ENCODE peak calls at places on chromosomes 5 and 9, in five cellular contexts. Y, J, V, W and A are unnamed samples. For H3K27me3, the result is how much of the 10 kb centered on the place peaks cover.

GRCh38 chr5:88674262-88675158 is 208.5 kb downstream of the MEF2C start:
- DNase-seq in J (no peak), V (peak), W (no peak), Y (no peak), A (no peak)

GRCh38 chr5:84274585-84275468 is 109.9 kb downstream of the EDIL3 start:
- DNase-seq in J (peak), W (peak), Y (no peak), V (peak), A (no peak)

GRCh38 chr5:17359451-17359965 is 138.5 kb upstream of the TAF11L2 start:
- DNase-seq in J (no peak), W (peak), V (no peak), Y (no peak), A (no peak)

GRCh38 chr5:90598300-90598699 is 39.7 kb downstream of the ADGRV1 start:
- DNase-seq in V (no peak), W (no peak), Y (no peak), J (no peak), A (no peak)

GRCh38 chr9:5596173-5596572 is 32.7 kb upstream of the RIC1 start:
- DNase-seq in Y (no peak), V (no peak), J (no peak), W (no peak), A (no peak)

GRCh38 chr9:86034863-86035734 is 64.3 kb downstream of the GOLM1 start:
- DNase-seq in V (peak), J (peak), Y (peak), W (peak), A (no peak)

GRCh38 chr5:52895070-52895469 is 94.1 kb upstream of the ITGA2 start:
- DNase-seq in W (no peak), Y (no peak), J (no peak), V (peak), A (no peak)

GRCh38 chr5:141637693-141638419 is 1.1 kb downstream of the RELL2 start:
- DNase-seq in V (peak), Y (peak), J (peak), W (peak), A (peak)

GRCh38 chr5:136246122-136246521 is 53.2 kb upstream of the SMIM32 start:
- DNase-seq in J (no peak), Y (no peak), W (no peak), V (no peak), A (no peak)

GRCh38 chr9:130242270-130243014 is 23.1 kb upstream of the HMCN2 start:
- DNase-seq in W (no peak), J (no peak), Y (no peak), V (peak), A (no peak)

GRCh38 chr9:95091574-95091970 is 225.9 kb downstream of the FANCC start:
- DNase-seq in J (no peak), V (no peak), W (peak), Y (no peak), A (no peak)

GRCh38 chr9:92534199-92535159 is 1.3 kb downstream of the ECM2 start:
- DNase-seq in V (no peak), Y (no peak), J (no peak), W (peak), A (no peak)

GRCh38 chr9:86322973-86323644 is 31.1 kb downstream of the TUT7 start:
- DNase-seq in J (no peak), V (no peak), W (peak), Y (no peak), A (no peak)

GRCh38 chr5:116947691-116948528 is 373.3 kb upstream of the SEMA6A start:
- DNase-seq in W (no peak), V (peak), Y (peak), J (peak), A (no peak)

GRCh38 chr5:591746-592145 is 20.4 kb upstream of the CEP72 start:
- DNase-seq in J (no peak), Y (no peak), W (no peak), V (no peak), A (no peak)

DNA sequence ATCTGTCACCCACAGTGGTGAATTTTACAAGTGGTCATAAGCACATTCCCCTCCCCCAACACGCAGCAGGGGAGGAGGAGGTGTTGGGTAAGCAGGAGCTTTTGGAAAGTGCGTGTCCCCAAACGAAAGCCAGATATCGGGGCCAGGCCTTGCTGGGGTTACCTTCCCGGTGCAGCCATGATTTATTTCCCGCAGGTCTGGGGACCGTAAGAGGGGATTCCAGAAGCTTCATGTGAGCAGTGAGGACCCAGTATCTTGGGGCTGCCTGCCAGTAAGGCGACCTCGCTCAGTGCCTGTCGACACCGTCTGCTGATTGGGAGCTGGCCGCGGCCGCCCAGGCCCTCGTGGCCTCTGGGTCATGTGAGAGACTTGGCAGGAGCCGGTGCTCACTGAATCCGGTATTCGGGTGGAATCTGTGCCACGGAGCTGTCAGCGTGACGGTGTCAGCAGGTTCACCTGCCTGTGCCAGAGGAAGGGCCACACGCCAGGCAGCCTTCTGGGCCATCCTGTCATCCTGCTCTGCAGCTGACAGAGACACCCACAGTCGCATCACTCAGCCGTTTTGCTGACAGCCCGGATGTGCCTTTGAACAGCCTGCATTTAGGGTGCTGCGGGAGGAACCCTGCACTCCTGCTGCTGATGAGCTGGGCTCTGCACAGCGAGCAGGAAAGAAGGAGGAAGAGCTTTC is 37.3 kb downstream of the SEC61B start:
- DNase-seq in V (peak), W (no peak), Y (peak), J (peak), A (no peak)
- H3K27ac ChIP-seq in V (peak), W (no peak), Y (no peak), J (peak), A (peak)

GRCh38 chr9:134328341-134328840 is 2.1 kb downstream of the RXRA start:
- DNase-seq in J (peak), Y (no peak), W (peak), V (peak), A (no peak)

GRCh38 chr9:134325813-134326753 is at the start of gene RXRA:
- DNase-seq in W (peak), J (peak), V (peak), Y (peak), A (no peak)

GRCh38 chr9:134328841-134329575 is 2.8 kb downstream of the RXRA start:
- DNase-seq in W (no peak), Y (no peak), V (peak), J (peak), A (no peak)

GRCh38 chr9:134326754-134327526 is 685 bp downstream of the RXRA start:
- DNase-seq in V (peak), J (no peak), Y (peak), W (peak), A (no peak)

DNA sequence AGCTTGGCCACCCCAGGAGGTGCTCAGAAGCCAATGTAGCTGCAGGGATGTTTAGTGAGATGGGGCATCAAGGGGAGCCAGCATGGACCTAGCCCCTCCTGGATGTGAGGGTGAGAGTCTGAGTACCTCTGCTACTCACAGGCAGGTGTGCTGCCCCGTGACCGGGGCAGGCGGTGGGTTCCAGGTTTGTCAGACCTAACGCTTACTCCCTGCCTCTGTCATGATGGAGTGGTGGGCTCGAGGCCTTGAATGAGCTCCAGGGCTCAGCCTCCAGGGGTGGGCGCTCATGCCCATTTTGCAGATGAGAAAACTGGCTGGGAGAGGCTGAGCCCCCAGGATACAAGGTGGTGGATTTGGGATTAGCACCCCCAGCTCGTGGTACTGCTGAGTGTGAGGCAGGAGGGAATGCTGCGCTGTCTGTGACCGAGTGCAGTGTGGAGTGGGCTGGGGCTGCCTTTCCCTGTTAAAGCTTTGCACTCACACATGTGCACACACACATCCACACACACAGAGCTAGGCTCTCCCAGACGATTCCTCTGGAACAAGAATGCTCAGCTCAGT is 1.5 kb downstream of the RXRA start:
- DNase-seq in Y (no peak), J (no peak), V (peak), W (no peak), A (no peak)
- TF ChIP-seq POLR2A in Y (no peak), J (no peak), V (no peak), W (no peak), A (no peak)

GRCh38 chr5:73379435-73379834 is 69.1 kb downstream of the FOXD1 start:
- DNase-seq in W (no peak), V (no peak), J (no peak), Y (no peak), A (no peak)

GRCh38 chr5:73381587-73382411 is 66.8 kb downstream of the FOXD1 start:
- DNase-seq in Y (no peak), W (no peak), J (no peak), V (no peak), A (no peak)

GRCh38 chr5:73378765-73379164 is 69.8 kb downstream of the FOXD1 start:
- DNase-seq in Y (no peak), W (no peak), V (no peak), J (no peak), A (no peak)

GRCh38 chr5:73380710-73381586 is 67.6 kb downstream of the FOXD1 start:
- DNase-seq in Y (no peak), W (no peak), J (no peak), V (no peak), A (no peak)

GRCh38 chr5:73380052-73380451 is 68.5 kb downstream of the FOXD1 start:
- DNase-seq in W (no peak), J (no peak), Y (no peak), V (no peak), A (no peak)
- H3K27me3 ChIP-seq in W (under half), J (half or more), Y (under half), V (half or more), A (under half)

DNA sequence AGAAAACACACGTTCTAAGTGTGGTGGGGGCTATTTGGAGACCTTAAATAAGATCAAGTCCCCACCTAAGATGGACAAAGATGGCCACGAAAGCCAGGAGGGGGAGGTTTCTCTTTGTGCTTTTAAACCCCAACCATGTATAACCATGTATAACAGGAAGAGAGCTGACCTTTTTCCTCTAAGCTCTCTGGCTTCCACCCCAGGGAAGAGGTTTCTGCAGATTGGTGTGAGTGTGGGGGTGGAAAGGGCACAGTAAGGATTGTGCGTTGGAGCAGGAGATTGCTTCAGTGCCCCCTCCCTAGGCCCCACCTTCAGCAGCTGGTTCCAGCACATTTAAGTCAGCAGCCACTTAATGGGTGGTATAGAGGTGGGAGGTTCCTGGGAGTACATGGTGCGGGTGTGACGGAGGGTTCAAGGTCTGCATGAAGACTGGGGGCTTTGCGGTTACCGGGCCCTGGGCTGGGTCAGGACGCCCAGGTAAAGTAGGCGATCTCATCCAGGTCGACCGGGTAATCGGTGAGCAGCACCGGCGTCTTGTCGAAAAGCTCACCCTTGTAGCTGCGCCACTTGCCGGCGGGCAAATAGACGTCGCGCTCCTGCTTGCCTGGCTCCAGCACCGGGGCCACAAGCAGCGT is 6.2 kb downstream of the MYORG start:
- DNase-seq in V (no peak), J (no peak), Y (no peak), W (no peak), A (no peak)
- H3K27ac ChIP-seq in V (no peak), J (no peak), Y (no peak), W (no peak), A (no peak)

GRCh38 chr5:147509710-147510651 is at the start of gene DPYSL3:
- DNase-seq in Y (no peak), W (peak), V (peak), J (peak), A (no peak)
- TF ChIP-seq POLR2A in Y (no peak), W (peak), V (peak), J (peak), A (no peak)

DNA sequence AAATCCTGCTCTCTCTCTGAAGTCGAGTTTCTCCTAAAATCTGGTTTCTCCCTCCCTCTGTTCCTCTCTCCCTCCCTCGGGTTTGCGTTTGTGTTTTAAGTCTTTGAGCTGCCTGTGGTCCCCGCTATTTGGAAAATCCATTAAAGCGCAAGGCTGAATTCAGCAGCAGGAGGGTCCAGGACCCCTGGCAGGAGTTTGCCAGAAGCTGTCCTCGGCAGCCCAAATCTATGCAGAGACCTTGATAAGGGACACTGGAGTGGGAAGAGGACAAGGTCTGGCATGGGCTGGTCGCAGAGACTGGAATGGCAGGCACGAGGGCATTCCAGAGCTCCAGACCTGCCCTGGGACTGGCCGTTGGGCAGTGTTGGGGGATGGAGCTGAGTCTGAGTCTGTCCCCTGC is 1.1 kb downstream of the PDZD2 start:
- DNase-seq in Y (no peak), J (no peak), W (no peak), V (no peak), A (no peak)
- H3K27me3 ChIP-seq in Y (under half), J (under half), W (under half), V (under half), A (under half)

GRCh38 chr5:58188287-58188651 is 271.6 kb downstream of the PLK2 start:
- DNase-seq in W (peak), Y (no peak), J (no peak), V (peak), A (no peak)
- H3K27ac ChIP-seq in W (no peak), Y (no peak), J (no peak), V (no peak), A (no peak)

DNA sequence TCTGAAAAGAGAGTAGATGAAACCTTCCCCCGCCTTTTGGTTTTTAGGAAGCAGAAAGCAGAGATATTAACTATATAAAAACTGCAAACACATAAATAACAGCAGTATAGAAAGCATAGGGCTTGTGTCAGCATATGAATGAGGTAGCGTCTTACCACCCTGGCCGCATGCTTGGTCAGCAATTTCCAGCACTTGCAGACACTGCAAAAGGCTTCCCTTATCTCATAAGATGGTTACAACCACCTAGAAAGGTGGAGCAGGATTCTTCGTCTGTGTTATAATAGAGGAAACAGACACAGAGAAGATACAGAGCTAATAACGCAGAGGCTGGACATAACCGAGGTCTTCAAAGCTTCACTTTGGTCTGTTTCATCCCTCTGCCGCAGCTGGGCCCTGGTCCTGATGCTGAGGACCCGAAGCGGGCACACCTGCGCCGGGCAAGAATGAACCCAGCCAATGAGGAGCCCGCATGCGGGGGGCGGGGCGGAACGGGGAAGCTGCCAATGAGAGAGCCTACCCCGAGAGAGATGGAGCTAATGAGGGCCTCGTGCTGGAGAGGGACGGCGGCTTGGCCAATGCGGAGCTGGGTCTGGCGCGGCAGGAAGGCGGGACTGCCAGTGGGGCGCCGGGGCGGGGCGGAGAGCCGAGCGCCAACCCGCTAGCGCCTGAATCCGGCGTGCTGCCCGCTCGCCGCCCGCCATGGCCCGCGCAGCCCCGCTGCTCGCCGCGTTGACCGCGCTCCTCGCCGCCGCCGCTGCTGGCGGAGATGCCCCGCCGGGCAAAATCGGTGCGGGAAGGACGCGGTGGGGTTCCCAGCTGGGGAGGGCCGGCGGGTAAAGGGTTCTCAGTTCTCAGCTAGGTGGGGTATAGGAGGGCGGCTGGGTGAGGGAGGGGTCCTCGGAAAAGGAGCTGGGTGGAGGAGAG is at the start of gene PCYOX1L:
- DNase-seq in Y (peak), J (peak), V (peak), W (peak), A (peak)
- TF ChIP-seq POLR2A in Y (peak), J (no peak), V (peak), W (no peak), A (no peak)